ENCODE peak calls at places on chromosomes 6 and 20, in four cellular contexts. Z is upper lobe of right lung, J is H1, Q is mammary epithelial cell. R is an unnamed sample. For H3K9me3, the result is how much of the 10 kb centered on the place peaks cover.

GRCh38 chr20:43537921-43538854 is 20.6 kb upstream of the SGK2 start:
- DNase-seq in Q (peak), J (peak), Z (peak), R (peak)

GRCh38 chr20:39190666-39191570 is 228.8 kb downstream of the DHX35 start:
- DNase-seq in Q (peak), Z (no peak), J (no peak), R (no peak)

GRCh38 chr6:125867483-125867935 is 76.7 kb downstream of the NCOA7 start:
- DNase-seq in Q (peak), Z (peak), J (peak), R (no peak)

GRCh38 chr6:161443868-161444267 is 170.0 kb upstream of the AGPAT4 start:
- DNase-seq in Q (no peak), J (peak), Z (no peak), R (no peak)

GRCh38 chr6:39599341-39599740 is 125.9 kb downstream of the KIF6 start:
- DNase-seq in Q (no peak), Z (no peak), J (no peak), R (no peak)

GRCh38 chr6:26338810-26339209 is 26.2 kb upstream of the BTN3A2 start:
- DNase-seq in Q (no peak), J (no peak), Z (no peak), R (no peak)

GRCh38 chr6:74867286-74867685 is 338.6 kb downstream of the COL12A1 start:
- DNase-seq in Q (no peak), Z (no peak), J (no peak), R (no peak)

GRCh38 chr20:45320948-45321595 is 13.0 kb upstream of the MATN4 start:
- DNase-seq in Z (peak), Q (no peak), J (no peak), R (no peak)

GRCh38 chr6:44247338-44248302 is 719 bp downstream of the HSP90AB1 start:
- DNase-seq in Q (peak), Z (peak), J (no peak), R (peak)

GRCh38 chr6:46026307-46026706 is 10.6 kb upstream of the CLIC5 start:
- DNase-seq in J (no peak), Z (no peak), Q (no peak), R (no peak)

GRCh38 chr6:57019434-57019833 is 27.1 kb upstream of the KIAA1586 start:
- DNase-seq in Q (no peak), J (no peak), Z (no peak), R (no peak)

GRCh38 chr6:141541766-141542324 is 590.9 kb upstream of the GJE1 start:
- DNase-seq in Q (no peak), J (no peak), Z (no peak), R (no peak)

GRCh38 chr6:24494726-24495515 is at the start of gene ALDH5A1:
- DNase-seq in Z (peak), Q (peak), J (peak), R (peak)
- TF ChIP-seq CTCF in Z (peak), Q (no peak), J (peak), R (no peak)

DNA sequence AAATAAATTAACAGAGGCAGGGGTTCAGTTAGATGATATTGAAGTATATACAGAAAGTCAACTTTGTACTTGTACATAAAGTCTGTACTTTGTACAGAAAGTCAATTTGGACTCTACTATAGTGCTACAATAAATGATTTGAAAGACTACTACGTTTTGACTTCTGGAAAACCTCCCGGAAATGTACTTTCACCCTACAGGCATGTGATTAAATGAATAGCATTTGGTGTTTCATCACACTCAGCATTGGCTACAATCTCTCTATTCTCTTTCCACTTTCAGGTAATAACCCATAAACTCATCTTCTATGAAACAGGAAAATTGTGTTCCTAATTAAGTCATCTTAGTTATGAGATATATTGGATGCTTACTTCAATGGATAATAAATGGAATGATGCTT is 25.6 kb upstream of the MC3R start:
- DNase-seq in Z (no peak), J (no peak), Q (peak), R (no peak)
- H3K9me3 ChIP-seq in Z (under half), J (half or more), Q (under half), R (under half)

GRCh38 chr6:96089173-96089572 is 73.4 kb downstream of the FUT9 start:
- DNase-seq in Q (peak), J (no peak), Z (no peak), R (no peak)
- TF ChIP-seq CTCF in Q (peak), J (peak), Z (no peak), R (no peak)

GRCh38 chr6:7827142-7827541 is 83.4 kb downstream of the TXNDC5 start:
- DNase-seq in J (no peak), Z (no peak), Q (no peak), R (no peak)

GRCh38 chr6:7828123-7828522 is 82.5 kb downstream of the TXNDC5 start:
- DNase-seq in Q (no peak), J (no peak), Z (no peak), R (no peak)

GRCh38 chr6:7821426-7821825 is 89.2 kb downstream of the TXNDC5 start:
- DNase-seq in Q (no peak), J (no peak), Z (no peak), R (no peak)

GRCh38 chr6:7823552-7823951 is 87.0 kb downstream of the TXNDC5 start:
- DNase-seq in Q (no peak), Z (no peak), J (no peak), R (no peak)

GRCh38 chr6:7825986-7826385 is 84.6 kb downstream of the TXNDC5 start:
- DNase-seq in J (no peak), Z (no peak), Q (no peak), R (no peak)
- H3K9me3 ChIP-seq in J (under half), Z (under half), Q (under half), R (under half)

DNA sequence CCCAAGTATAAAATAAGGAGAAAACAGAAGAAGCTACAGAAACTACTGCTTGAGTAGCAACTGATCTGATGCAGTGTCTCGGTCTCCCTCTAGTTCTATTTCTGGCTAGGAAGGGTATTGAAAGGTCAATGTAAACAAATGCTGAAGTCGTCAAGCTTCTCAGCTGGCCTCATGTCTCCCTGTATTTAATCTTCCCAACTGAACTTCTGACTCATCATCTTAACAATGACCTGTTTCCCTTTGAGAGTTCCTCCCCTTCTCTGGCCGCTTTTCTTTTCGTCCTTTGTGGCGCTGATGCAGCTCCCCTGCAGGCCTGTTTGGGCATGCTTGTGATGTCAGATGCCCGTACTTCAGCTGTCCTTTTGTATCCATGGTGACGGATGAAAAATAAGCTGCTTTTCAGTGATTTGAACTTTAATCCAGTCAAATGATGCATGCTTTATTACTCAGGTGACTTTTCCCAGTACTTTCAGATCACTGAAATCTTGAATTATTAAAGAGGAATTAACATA is 7.8 kb upstream of the LCA5 start:
- DNase-seq in J (peak), Z (peak), Q (peak), R (no peak)
- TF ChIP-seq CTCF in J (peak), Z (peak), Q (no peak), R (no peak)

R was measured in CD4-positive, alpha-beta T cell.